ENCODE peak calls at places on chromosomes 3 and 15, in eight cellular contexts. K, W, Z, D, Y, H, C and M are unnamed samples. For H3K9me3 and H3K4me1, the result is how much of the 10 kb centered on the place peaks cover.

GRCh38 chr15:72155021-72155621 is 36.9 kb downstream of the SENP8 start:
- DNase-seq in K (peak), W (peak), Z (peak), D (peak), Y (peak), H (peak), C (no peak), M (peak)

GRCh38 chr3:155038203-155038554 is 41.9 kb upstream of the MME start:
- DNase-seq in K (no peak), W (no peak), Z (no peak), D (no peak), Y (no peak), H (no peak), C (no peak), M (no peak)

GRCh38 chr3:166187237-166187636 is 350.0 kb upstream of the BCHE start:
- DNase-seq in K (no peak), W (no peak), Z (no peak), D (no peak), Y (no peak), H (no peak), C (no peak), M (no peak)

GRCh38 chr3:178059124-178059523 is 477.1 kb upstream of the KCNMB2 start:
- DNase-seq in K (no peak), W (no peak), Z (no peak), D (no peak), Y (no peak), H (no peak), C (no peak), M (no peak)

GRCh38 chr15:76393614-76394013 is 57.0 kb downstream of the ISL2 start:
- DNase-seq in K (no peak), W (no peak), Z (no peak), D (no peak), Y (no peak), H (no peak), C (no peak), M (no peak)

GRCh38 chr3:162041622-162042021 is 545.0 kb downstream of the OTOL1 start:
- DNase-seq in K (no peak), W (no peak), Z (no peak), D (no peak), Y (no peak), H (no peak), C (no peak), M (no peak)

GRCh38 chr3:194633349-194634004 is at the start of gene TMEM44:
- DNase-seq in K (peak), W (peak), Z (peak), D (peak), Y (peak), H (peak), C (peak), M (peak)

GRCh38 chr3:117278424-117279190 is 569.0 kb downstream of the TUSC7 start:
- DNase-seq in K (peak), W (peak), Z (no peak), D (no peak), Y (no peak), H (peak), C (no peak), M (no peak)

GRCh38 chr15:38367476-38367875 is 86.5 kb upstream of the FAM98B start:
- DNase-seq in K (no peak), W (no peak), Z (no peak), D (no peak), Y (no peak), H (no peak), C (no peak), M (no peak)

GRCh38 chr15:63677778-63678177 is 80.6 kb downstream of the FBXL22 start:
- DNase-seq in K (peak), W (peak), Z (no peak), D (no peak), Y (peak), H (peak), C (no peak), M (no peak)

GRCh38 chr3:183664913-183665381 is 29.5 kb downstream of the KLHL24 start:
- DNase-seq in K (no peak), W (no peak), Z (no peak), D (no peak), Y (no peak), H (no peak), C (no peak), M (no peak)

GRCh38 chr15:58487724-58488120 is 55.9 kb downstream of the LIPC start:
- DNase-seq in K (no peak), W (no peak), Z (no peak), D (no peak), Y (no peak), H (no peak), C (no peak), M (no peak)

GRCh38 chr3:37660782-37661181 is 200.9 kb upstream of the CTDSPL start:
- DNase-seq in K (no peak), W (no peak), Z (no peak), D (no peak), Y (no peak), H (no peak), C (no peak), M (no peak)

GRCh38 chr3:17175187-17175839 is 290.6 kb downstream of the PLCL2 start:
- DNase-seq in K (no peak), W (no peak), Z (no peak), D (no peak), Y (no peak), H (no peak), C (no peak), M (no peak)

GRCh38 chr15:70096215-70096974 is 1.3 kb downstream of the TLE3 start:
- DNase-seq in K (peak), W (peak), Z (peak), D (peak), Y (peak), H (peak), C (no peak), M (no peak)

GRCh38 chr15:40360015-40360414 is 2.0 kb downstream of the DISP2 start:
- DNase-seq in K (no peak), W (no peak), Z (no peak), D (no peak), Y (no peak), H (no peak), C (no peak), M (no peak)

GRCh38 chr3:196604548-196604947 is 34.9 kb upstream of the NRROS start:
- DNase-seq in K (no peak), W (no peak), Z (no peak), D (no peak), Y (no peak), H (no peak), C (no peak), M (no peak)

GRCh38 chr3:76362643-76363042 is 577.3 kb upstream of the ZNF717 start:
- DNase-seq in K (no peak), W (no peak), Z (no peak), D (no peak), Y (no peak), H (no peak), C (no peak), M (no peak)

GRCh38 chr15:87347806-87348515 is 908.6 kb downstream of the NTRK3 start:
- DNase-seq in K (no peak), W (no peak), Z (no peak), D (no peak), Y (no peak), H (no peak), C (no peak), M (no peak)

GRCh38 chr3:8554725-8555621 is 53.4 kb downstream of the LMCD1 start:
- DNase-seq in K (no peak), W (no peak), Z (peak), D (peak), Y (no peak), H (no peak), C (no peak), M (no peak)

GRCh38 chr3:101903426-101903825 is 54.1 kb downstream of the NFKBIZ start:
- DNase-seq in K (no peak), W (no peak), Z (no peak), D (no peak), Y (no peak), H (no peak), C (no peak), M (no peak)

GRCh38 chr3:11093823-11094340 is 60.4 kb upstream of the HRH1 start:
- DNase-seq in K (no peak), W (no peak), Z (no peak), D (no peak), Y (no peak), H (no peak), C (no peak), M (no peak)

GRCh38 chr3:10234526-10235230 is 13.6 kb upstream of the TATDN2 start:
- DNase-seq in K (no peak), W (no peak), Z (no peak), D (no peak), Y (no peak), H (no peak), C (peak), M (no peak)

GRCh38 chr3:80559701-80560100 is 791.9 kb upstream of the ROBO1 start:
- DNase-seq in K (no peak), W (no peak), Z (no peak), D (no peak), Y (no peak), H (no peak), C (no peak), M (no peak)

GRCh38 chr3:137121704-137122314 is 164.0 kb downstream of the IL20RB start:
- DNase-seq in K (peak), W (peak), Z (no peak), D (no peak), Y (no peak), H (no peak), C (peak), M (no peak)

GRCh38 chr15:101054116-101054515 is 135.0 kb downstream of the LRRK1 start:
- DNase-seq in K (peak), W (no peak), Z (no peak), D (no peak), Y (no peak), H (no peak), C (no peak), M (no peak)

GRCh38 chr15:90903733-90904536 is 833 bp downstream of the MAN2A2 start:
- DNase-seq in K (no peak), W (peak), Z (no peak), D (no peak), Y (no peak), H (peak), C (peak), M (no peak)

GRCh38 chr15:64532921-64533320 is 72.5 kb downstream of the ZNF609 start:
- DNase-seq in K (no peak), W (no peak), Z (no peak), D (no peak), Y (no peak), H (no peak), C (no peak), M (no peak)

GRCh38 chr3:32056559-32057290 is 49.7 kb upstream of the GPD1L start:
- DNase-seq in K (no peak), W (no peak), Z (no peak), D (no peak), Y (no peak), H (no peak), C (no peak), M (no peak)

GRCh38 chr3:148992027-148992634 is 791 bp downstream of the GYG1 start:
- DNase-seq in K (peak), W (peak), Z (peak), D (peak), Y (peak), H (peak), C (no peak), M (no peak)

GRCh38 chr3:112633757-112634156 is 7.2 kb downstream of the CCDC80 start:
- DNase-seq in K (no peak), W (no peak), Z (no peak), D (no peak), Y (no peak), H (no peak), C (no peak), M (no peak)

GRCh38 chr3:52259035-52259434 is 13.5 kb downstream of the PPM1M start:
- DNase-seq in K (no peak), W (no peak), Z (no peak), D (no peak), Y (no peak), H (no peak), C (no peak), M (no peak)

GRCh38 chr3:111621535-111621934 is 26.4 kb upstream of the ZBED2 start:
- DNase-seq in K (no peak), W (no peak), Z (no peak), D (no peak), Y (no peak), H (no peak), C (peak), M (no peak)

DNA sequence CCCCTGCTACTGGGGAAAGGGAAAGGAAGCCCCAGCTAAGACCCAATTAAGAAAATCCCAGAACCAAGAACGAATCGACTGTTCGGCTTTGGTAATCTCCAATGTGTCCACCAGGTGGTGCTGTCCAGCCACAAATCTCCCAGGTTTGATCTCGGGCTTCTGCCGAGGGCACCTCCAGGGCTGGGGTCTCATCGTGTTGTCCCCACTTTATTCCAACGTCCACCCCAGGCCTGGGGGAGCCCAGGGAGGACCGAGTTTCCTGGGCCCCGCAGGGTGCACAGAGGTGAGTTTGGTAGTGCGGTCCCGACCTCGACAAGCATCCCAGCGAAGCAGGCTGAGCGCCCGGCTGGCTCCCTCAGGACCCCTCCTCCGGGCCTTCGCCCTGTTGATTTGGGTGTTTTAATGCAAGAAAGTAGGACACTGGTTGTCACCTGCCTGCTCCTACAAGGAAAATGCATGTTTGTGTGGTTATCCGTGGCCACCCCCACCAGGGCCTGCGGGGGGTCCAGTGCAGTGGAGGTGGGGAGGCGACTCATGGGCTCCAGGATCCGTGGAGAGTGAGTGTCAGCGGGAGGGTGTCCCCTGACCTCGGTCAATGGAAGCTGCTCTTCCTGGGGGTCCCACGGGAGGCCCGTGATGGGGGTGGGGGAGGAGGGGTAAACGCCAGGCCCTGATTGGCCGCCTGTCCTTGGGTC is 185.0 kb downstream of the GOLGA6L6 start:
- DNase-seq in K (peak), W (peak), Z (peak), D (peak), Y (peak), H (peak), C (peak), M (no peak)
- H3K9me3 ChIP-seq in K (under half), W (under half), Z (under half), D (under half), Y (under half), H (under half), C (under half), M (under half)

DNA sequence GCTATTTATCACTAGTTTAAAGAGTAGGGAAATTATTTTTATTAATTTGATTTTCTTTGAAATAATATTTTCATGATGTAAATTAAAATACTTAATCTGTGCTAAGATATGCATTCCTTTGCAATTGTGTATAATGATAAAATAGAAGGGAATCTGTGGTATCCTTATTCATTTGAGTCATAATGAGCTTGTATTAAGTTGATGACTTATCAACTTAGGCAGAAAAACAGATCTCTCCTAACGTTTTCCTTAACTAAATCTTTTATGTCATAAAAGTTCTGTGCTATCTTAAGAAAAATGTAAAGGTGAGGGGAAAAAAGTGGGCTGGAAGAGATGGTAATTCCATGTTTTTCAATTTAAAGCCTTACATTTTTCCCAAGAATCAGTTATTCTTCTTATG is 1.9 kb downstream of the FGF7 start:
- DNase-seq in K (no peak), W (no peak), Z (no peak), D (no peak), Y (no peak), H (no peak), C (no peak), M (no peak)
- H3K4me3 ChIP-seq in K (peak), W (no peak), Z (peak), D (no peak), Y (peak), H (no peak), C (no peak), M (no peak)

DNA sequence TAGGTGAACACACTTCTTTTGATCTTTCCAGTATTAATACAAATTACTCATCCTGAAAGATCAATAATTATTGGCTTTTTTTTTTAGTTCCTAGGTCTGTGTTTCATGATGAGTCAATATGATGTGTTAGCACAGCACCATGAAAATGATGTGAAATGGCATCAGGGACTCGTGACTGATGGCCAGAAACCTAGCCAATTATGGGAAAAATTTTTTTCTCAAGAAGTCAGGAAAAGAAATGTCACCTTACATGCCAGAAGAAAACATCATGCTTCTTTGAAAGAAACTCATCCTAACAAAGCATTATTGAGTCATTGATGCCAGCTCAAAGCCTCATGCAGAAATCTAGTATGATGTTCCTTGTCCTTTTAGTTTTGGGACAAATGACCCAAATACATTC is 468.3 kb upstream of the CBLB start:
- DNase-seq in K (no peak), W (no peak), Z (no peak), D (no peak), Y (no peak), H (no peak), C (no peak), M (no peak)
- H3K4me1 ChIP-seq in K (under half), W (under half), Z (under half), D (under half), Y (under half), H (under half), C (under half), M (under half)

DNA sequence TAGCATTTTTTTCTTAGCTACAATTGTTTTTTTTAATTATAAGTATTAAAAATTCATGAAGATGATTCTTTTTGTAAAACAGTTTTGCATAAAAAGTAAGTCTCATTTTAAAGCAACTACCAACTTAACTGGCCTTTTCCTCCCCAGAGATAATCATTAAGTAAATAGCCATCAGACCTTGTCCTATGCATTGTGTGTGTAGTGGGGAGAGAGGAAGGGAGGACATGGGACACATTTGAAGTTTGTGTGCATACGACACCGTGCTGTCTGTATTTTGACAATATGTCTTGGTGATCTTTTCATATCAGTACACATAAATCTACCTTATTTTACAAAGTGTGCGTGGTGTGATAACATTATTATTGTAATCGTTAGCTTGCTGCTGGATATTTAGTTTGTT is 8.1 kb downstream of the SNRPN start:
- DNase-seq in K (no peak), W (no peak), Z (no peak), D (no peak), Y (no peak), H (no peak), C (no peak), M (no peak)
- H3K9me3 ChIP-seq in K (half or more), W (under half), Z (under half), D (under half), Y (under half), H (under half), C (under half), M (under half)

GRCh38 chr3:147413712-147414325 is 4.7 kb downstream of the ZIC1 start:
- DNase-seq in K (no peak), W (no peak), Z (no peak), D (no peak), Y (no peak), H (no peak), C (no peak), M (no peak)

GRCh38 chr3:147412917-147413711 is 3.9 kb downstream of the ZIC1 start:
- DNase-seq in K (no peak), W (no peak), Z (no peak), D (no peak), Y (no peak), H (no peak), C (no peak), M (no peak)

GRCh38 chr3:147414369-147415135 is 5.4 kb downstream of the ZIC1 start:
- DNase-seq in K (no peak), W (no peak), Z (no peak), D (no peak), Y (no peak), H (no peak), C (no peak), M (no peak)

GRCh38 chr3:147415819-147416218 is 6.7 kb downstream of the ZIC1 start:
- DNase-seq in K (no peak), W (no peak), Z (no peak), D (no peak), Y (no peak), H (no peak), C (no peak), M (no peak)

DNA sequence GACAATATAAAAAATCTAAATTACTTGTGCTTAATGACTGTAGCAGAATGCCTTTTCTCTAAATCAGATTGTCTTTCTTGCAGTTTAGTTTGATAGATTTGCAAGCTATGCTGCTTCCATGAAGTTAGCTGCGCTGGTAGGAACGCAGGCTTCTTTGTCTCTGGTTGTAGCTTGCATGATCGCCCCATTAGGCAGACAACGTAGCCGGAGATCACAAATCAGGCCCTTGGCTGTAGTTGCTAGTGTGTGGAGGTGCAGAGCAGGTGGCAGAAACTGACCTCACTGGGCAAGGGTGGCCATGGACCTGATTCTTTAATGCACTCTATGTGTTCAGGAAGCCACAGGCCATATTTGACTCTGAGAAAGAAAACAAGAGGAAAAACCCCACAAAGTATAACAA is 6.2 kb downstream of the ZIC1 start:
- DNase-seq in K (no peak), W (no peak), Z (no peak), D (no peak), Y (no peak), H (no peak), C (no peak), M (no peak)
- H3K4me3 ChIP-seq in K (no peak), W (no peak), Z (no peak), D (no peak), Y (no peak), H (no peak), C (no peak), M (no peak)

GRCh38 chr3:143182861-143183667 is 63.5 kb downstream of the CHST2 start:
- DNase-seq in K (no peak), W (no peak), Z (no peak), D (no peak), Y (no peak), H (no peak), C (no peak), M (no peak)

GRCh38 chr3:143187132-143187531 is 67.6 kb downstream of the CHST2 start:
- DNase-seq in K (no peak), W (no peak), Z (no peak), D (no peak), Y (no peak), H (no peak), C (no peak), M (no peak)

GRCh38 chr3:143184098-143184497 is 64.5 kb downstream of the CHST2 start:
- DNase-seq in K (no peak), W (no peak), Z (no peak), D (no peak), Y (no peak), H (no peak), C (no peak), M (no peak)

GRCh38 chr3:143185401-143185800 is 65.8 kb downstream of the CHST2 start:
- DNase-seq in K (no peak), W (no peak), Z (no peak), D (no peak), Y (no peak), H (no peak), C (no peak), M (no peak)

DNA sequence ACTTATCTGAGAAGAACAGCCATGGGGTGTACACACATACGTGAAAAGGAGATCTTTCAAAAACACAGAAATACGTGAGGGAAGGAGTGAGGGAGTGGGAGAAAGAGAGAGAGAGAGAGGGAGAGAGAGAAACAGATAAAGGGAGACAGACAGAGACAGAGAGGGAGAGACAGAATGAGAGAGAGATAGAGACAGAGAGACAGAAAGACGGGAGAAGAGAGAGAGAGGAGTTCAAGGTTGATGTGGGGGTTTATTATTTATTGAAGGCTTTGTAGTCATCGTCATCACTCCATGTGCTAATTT is 64.0 kb downstream of the CHST2 start:
- DNase-seq in K (no peak), W (no peak), Z (no peak), D (no peak), Y (no peak), H (no peak), C (peak), M (no peak)
- H3K4me1 ChIP-seq in K (under half), W (under half), Z (under half), D (under half), Y (under half), H (under half), C (half or more), M (under half)